ENCODE peak calls at places on chromosomes 3 and 15, in nine cellular contexts. One of them, this sample, is unnamed. For H3K36me3, the result is how much of the 10 kb centered on the place peaks cover.

GRCh38 chr15:48785195-48785594 is 25.7 kb downstream of the CEP152 start:
- DNase-seq in mesendoderm: no peak
- DNase-seq in tibial artery: no peak
- DNase-seq in SK-N-MC: no peak
- DNase-seq in thoracic aorta: no peak
- DNase-seq in IMR-90: no peak
- DNase-seq in endothelial cell of umbilical vein: no peak
- DNase-seq in osteoblast: no peak
- DNase-seq in CD4-positive, alpha-beta memory T cell: no peak
- DNase-seq in this sample: no peak

GRCh38 chr3:126460386-126460785 is 15.3 kb downstream of the ZXDC start:
- DNase-seq in mesendoderm: no peak
- DNase-seq in tibial artery: no peak
- DNase-seq in SK-N-MC: no peak
- DNase-seq in thoracic aorta: no peak
- DNase-seq in IMR-90: no peak
- DNase-seq in endothelial cell of umbilical vein: no peak
- DNase-seq in osteoblast: peak
- DNase-seq in CD4-positive, alpha-beta memory T cell: no peak
- DNase-seq in this sample: no peak

GRCh38 chr3:46163551-46163981 is 44.5 kb downstream of the CCR1 start:
- DNase-seq in mesendoderm: peak
- DNase-seq in tibial artery: no peak
- DNase-seq in SK-N-MC: no peak
- DNase-seq in thoracic aorta: no peak
- DNase-seq in IMR-90: no peak
- DNase-seq in endothelial cell of umbilical vein: no peak
- DNase-seq in osteoblast: no peak
- DNase-seq in CD4-positive, alpha-beta memory T cell: no peak
- DNase-seq in this sample: no peak

GRCh38 chr3:99666201-99666600 is 27.8 kb downstream of the COL8A1 start:
- DNase-seq in mesendoderm: no peak
- DNase-seq in tibial artery: no peak
- DNase-seq in SK-N-MC: no peak
- DNase-seq in thoracic aorta: no peak
- DNase-seq in IMR-90: no peak
- DNase-seq in endothelial cell of umbilical vein: no peak
- DNase-seq in osteoblast: no peak
- DNase-seq in CD4-positive, alpha-beta memory T cell: no peak
- DNase-seq in this sample: no peak

GRCh38 chr3:11569156-11569741 is 74.5 kb downstream of the VGLL4 start:
- DNase-seq in mesendoderm: no peak
- DNase-seq in tibial artery: peak
- DNase-seq in SK-N-MC: no peak
- DNase-seq in thoracic aorta: no peak
- DNase-seq in IMR-90: no peak
- DNase-seq in endothelial cell of umbilical vein: no peak
- DNase-seq in osteoblast: no peak
- DNase-seq in CD4-positive, alpha-beta memory T cell: no peak
- DNase-seq in this sample: no peak

GRCh38 chr3:64083588-64083974 is 60.3 kb upstream of the PSMD6 start:
- DNase-seq in mesendoderm: peak
- DNase-seq in tibial artery: no peak
- DNase-seq in SK-N-MC: no peak
- DNase-seq in thoracic aorta: no peak
- DNase-seq in IMR-90: no peak
- DNase-seq in endothelial cell of umbilical vein: no peak
- DNase-seq in osteoblast: no peak
- DNase-seq in CD4-positive, alpha-beta memory T cell: no peak
- DNase-seq in this sample: no peak

GRCh38 chr3:126781406-126781805 is 77.4 kb downstream of the CHCHD6 start:
- DNase-seq in mesendoderm: no peak
- DNase-seq in tibial artery: no peak
- DNase-seq in SK-N-MC: no peak
- DNase-seq in thoracic aorta: no peak
- DNase-seq in IMR-90: no peak
- DNase-seq in endothelial cell of umbilical vein: no peak
- DNase-seq in osteoblast: no peak
- DNase-seq in CD4-positive, alpha-beta memory T cell: no peak
- DNase-seq in this sample: no peak

GRCh38 chr3:168116279-168116678 is 20.6 kb upstream of the GOLIM4 start:
- DNase-seq in mesendoderm: no peak
- DNase-seq in tibial artery: no peak
- DNase-seq in SK-N-MC: no peak
- DNase-seq in thoracic aorta: no peak
- DNase-seq in IMR-90: no peak
- DNase-seq in endothelial cell of umbilical vein: no peak
- DNase-seq in osteoblast: peak
- DNase-seq in CD4-positive, alpha-beta memory T cell: no peak
- DNase-seq in this sample: peak

GRCh38 chr3:11662392-11662990 is 18.8 kb upstream of the VGLL4 start:
- DNase-seq in mesendoderm: peak
- DNase-seq in tibial artery: no peak
- DNase-seq in SK-N-MC: no peak
- DNase-seq in thoracic aorta: no peak
- DNase-seq in IMR-90: no peak
- DNase-seq in endothelial cell of umbilical vein: peak
- DNase-seq in osteoblast: peak
- DNase-seq in CD4-positive, alpha-beta memory T cell: no peak
- DNase-seq in this sample: no peak

GRCh38 chr3:125120370-125121122 is 64.7 kb upstream of the HEG1 start:
- DNase-seq in mesendoderm: peak
- DNase-seq in tibial artery: no peak
- DNase-seq in SK-N-MC: no peak
- DNase-seq in thoracic aorta: no peak
- DNase-seq in IMR-90: no peak
- DNase-seq in endothelial cell of umbilical vein: no peak
- DNase-seq in osteoblast: no peak
- DNase-seq in CD4-positive, alpha-beta memory T cell: no peak
- DNase-seq in this sample: no peak
- H3K27ac ChIP-seq in mesendoderm: peak
- H3K27ac ChIP-seq in tibial artery: no peak
- H3K27ac ChIP-seq in SK-N-MC: no peak
- H3K27ac ChIP-seq in thoracic aorta: no peak
- H3K27ac ChIP-seq in IMR-90: no peak
- H3K27ac ChIP-seq in endothelial cell of umbilical vein: no peak
- H3K27ac ChIP-seq in osteoblast: peak
- H3K27ac ChIP-seq in CD4-positive, alpha-beta memory T cell: no peak
- H3K27ac ChIP-seq in this sample: no peak

GRCh38 chr3:197833930-197834715 is 43.1 kb downstream of the LRCH3 start:
- DNase-seq in mesendoderm: no peak
- DNase-seq in tibial artery: no peak
- DNase-seq in SK-N-MC: no peak
- DNase-seq in thoracic aorta: no peak
- DNase-seq in IMR-90: no peak
- DNase-seq in endothelial cell of umbilical vein: no peak
- DNase-seq in osteoblast: no peak
- DNase-seq in CD4-positive, alpha-beta memory T cell: no peak
- DNase-seq in this sample: no peak

GRCh38 chr3:197835509-197835908 is 44.5 kb downstream of the LRCH3 start:
- DNase-seq in mesendoderm: no peak
- DNase-seq in tibial artery: no peak
- DNase-seq in SK-N-MC: no peak
- DNase-seq in thoracic aorta: no peak
- DNase-seq in IMR-90: no peak
- DNase-seq in endothelial cell of umbilical vein: no peak
- DNase-seq in osteoblast: no peak
- DNase-seq in CD4-positive, alpha-beta memory T cell: no peak
- DNase-seq in this sample: no peak

GRCh38 chr3:197837282-197837681 is 46.2 kb downstream of the LRCH3 start:
- DNase-seq in mesendoderm: no peak
- DNase-seq in tibial artery: no peak
- DNase-seq in SK-N-MC: no peak
- DNase-seq in thoracic aorta: no peak
- DNase-seq in IMR-90: no peak
- DNase-seq in endothelial cell of umbilical vein: no peak
- DNase-seq in osteoblast: no peak
- DNase-seq in CD4-positive, alpha-beta memory T cell: no peak
- DNase-seq in this sample: no peak

GRCh38 chr3:197830967-197831313 is 39.9 kb downstream of the LRCH3 start:
- DNase-seq in mesendoderm: no peak
- DNase-seq in tibial artery: no peak
- DNase-seq in SK-N-MC: no peak
- DNase-seq in thoracic aorta: no peak
- DNase-seq in IMR-90: no peak
- DNase-seq in endothelial cell of umbilical vein: no peak
- DNase-seq in osteoblast: no peak
- DNase-seq in CD4-positive, alpha-beta memory T cell: no peak
- DNase-seq in this sample: no peak

GRCh38 chr3:197836244-197836643 is 45.2 kb downstream of the LRCH3 start:
- DNase-seq in mesendoderm: no peak
- DNase-seq in tibial artery: no peak
- DNase-seq in SK-N-MC: no peak
- DNase-seq in thoracic aorta: no peak
- DNase-seq in IMR-90: no peak
- DNase-seq in endothelial cell of umbilical vein: no peak
- DNase-seq in osteoblast: no peak
- DNase-seq in CD4-positive, alpha-beta memory T cell: no peak
- DNase-seq in this sample: no peak
- H3K36me3 ChIP-seq in mesendoderm: under half
- H3K36me3 ChIP-seq in tibial artery: half or more
- H3K36me3 ChIP-seq in SK-N-MC: half or more
- H3K36me3 ChIP-seq in thoracic aorta: under half
- H3K36me3 ChIP-seq in IMR-90: under half
- H3K36me3 ChIP-seq in endothelial cell of umbilical vein: under half
- H3K36me3 ChIP-seq in osteoblast: half or more
- H3K36me3 ChIP-seq in CD4-positive, alpha-beta memory T cell: under half
- H3K36me3 ChIP-seq in this sample: under half

GRCh38 chr3:188742755-188743549 is 428.8 kb upstream of the TPRG1 start:
- DNase-seq in mesendoderm: no peak
- DNase-seq in tibial artery: no peak
- DNase-seq in SK-N-MC: no peak
- DNase-seq in thoracic aorta: no peak
- DNase-seq in IMR-90: no peak
- DNase-seq in endothelial cell of umbilical vein: no peak
- DNase-seq in osteoblast: no peak
- DNase-seq in CD4-positive, alpha-beta memory T cell: no peak
- DNase-seq in this sample: no peak
- H3K27ac ChIP-seq in mesendoderm: no peak
- H3K27ac ChIP-seq in tibial artery: no peak
- H3K27ac ChIP-seq in SK-N-MC: no peak
- H3K27ac ChIP-seq in thoracic aorta: no peak
- H3K27ac ChIP-seq in IMR-90: no peak
- H3K27ac ChIP-seq in endothelial cell of umbilical vein: no peak
- H3K27ac ChIP-seq in osteoblast: no peak
- H3K27ac ChIP-seq in CD4-positive, alpha-beta memory T cell: no peak
- H3K27ac ChIP-seq in this sample: no peak

GRCh38 chr15:50590288-50590687 is 43.8 kb upstream of the USP50 start:
- DNase-seq in mesendoderm: no peak
- DNase-seq in tibial artery: no peak
- DNase-seq in SK-N-MC: no peak
- DNase-seq in thoracic aorta: no peak
- DNase-seq in IMR-90: no peak
- DNase-seq in endothelial cell of umbilical vein: no peak
- DNase-seq in osteoblast: no peak
- DNase-seq in CD4-positive, alpha-beta memory T cell: no peak
- DNase-seq in this sample: no peak
- H3K36me3 ChIP-seq in mesendoderm: under half
- H3K36me3 ChIP-seq in tibial artery: half or more
- H3K36me3 ChIP-seq in SK-N-MC: half or more
- H3K36me3 ChIP-seq in thoracic aorta: under half
- H3K36me3 ChIP-seq in IMR-90: under half
- H3K36me3 ChIP-seq in endothelial cell of umbilical vein: under half
- H3K36me3 ChIP-seq in osteoblast: half or more
- H3K36me3 ChIP-seq in CD4-positive, alpha-beta memory T cell: under half
- H3K36me3 ChIP-seq in this sample: half or more

DNA sequence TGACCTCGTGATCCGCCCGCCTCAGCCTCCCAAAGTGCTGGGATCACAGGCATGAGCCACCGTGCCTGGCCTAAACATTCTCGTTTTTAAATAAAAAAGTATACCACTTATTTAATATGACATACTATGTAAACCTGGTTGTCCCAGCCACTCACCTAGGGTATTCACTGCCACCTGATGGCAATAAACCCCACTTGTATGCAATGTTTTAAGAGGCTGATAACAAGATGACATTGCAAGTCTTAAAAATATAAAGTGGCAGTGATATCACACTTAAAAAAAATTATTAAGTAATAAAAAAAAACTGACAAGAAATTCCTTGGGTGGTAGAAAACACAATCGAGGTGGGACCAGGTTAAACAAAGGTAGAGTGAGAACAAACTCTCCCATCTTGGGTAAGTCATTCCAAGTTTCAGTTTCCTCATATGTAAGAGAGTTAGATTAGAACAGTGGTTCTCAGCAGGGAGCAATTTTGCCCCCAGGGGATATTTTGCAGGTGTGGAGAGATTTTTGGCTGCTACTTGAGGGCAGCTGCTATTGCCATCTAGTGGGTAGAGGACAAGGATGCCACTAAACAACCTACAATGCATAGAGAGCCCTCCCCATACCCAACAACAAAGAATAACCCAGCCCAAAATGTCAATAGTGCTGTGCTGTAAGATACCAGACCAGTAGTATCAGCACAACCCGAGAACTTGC is 14.5 kb downstream of the ARF4 start:
- DNase-seq in mesendoderm: peak
- DNase-seq in tibial artery: no peak
- DNase-seq in SK-N-MC: no peak
- DNase-seq in thoracic aorta: no peak
- DNase-seq in IMR-90: no peak
- DNase-seq in endothelial cell of umbilical vein: no peak
- DNase-seq in osteoblast: no peak
- DNase-seq in CD4-positive, alpha-beta memory T cell: no peak
- DNase-seq in this sample: no peak
- H3K27ac ChIP-seq in mesendoderm: no peak
- H3K27ac ChIP-seq in tibial artery: no peak
- H3K27ac ChIP-seq in SK-N-MC: no peak
- H3K27ac ChIP-seq in thoracic aorta: no peak
- H3K27ac ChIP-seq in IMR-90: no peak
- H3K27ac ChIP-seq in endothelial cell of umbilical vein: no peak
- H3K27ac ChIP-seq in osteoblast: peak
- H3K27ac ChIP-seq in CD4-positive, alpha-beta memory T cell: no peak
- H3K27ac ChIP-seq in this sample: no peak

GRCh38 chr15:101056366-101057334 is 137.5 kb downstream of the LRRK1 start:
- DNase-seq in mesendoderm: no peak
- DNase-seq in tibial artery: no peak
- DNase-seq in SK-N-MC: no peak
- DNase-seq in thoracic aorta: no peak
- DNase-seq in IMR-90: no peak
- DNase-seq in endothelial cell of umbilical vein: no peak
- DNase-seq in osteoblast: peak
- DNase-seq in CD4-positive, alpha-beta memory T cell: no peak
- DNase-seq in this sample: no peak
- H3K36me3 ChIP-seq in mesendoderm: under half
- H3K36me3 ChIP-seq in tibial artery: half or more
- H3K36me3 ChIP-seq in SK-N-MC: under half
- H3K36me3 ChIP-seq in thoracic aorta: under half
- H3K36me3 ChIP-seq in IMR-90: half or more
- H3K36me3 ChIP-seq in endothelial cell of umbilical vein: under half
- H3K36me3 ChIP-seq in osteoblast: half or more
- H3K36me3 ChIP-seq in CD4-positive, alpha-beta memory T cell: under half
- H3K36me3 ChIP-seq in this sample: under half